ENCODE peak calls at places on chromosomes 11 and 22, in six cellular contexts. E is H1, A is K562, P is SK-N-SH, B is GM12878, U is HepG2. L is an unnamed sample.

GRCh38 chr11:1506981-1507380 is 20.4 kb upstream of the MOB2 start:
- DNase-seq in U (no peak), E (no peak), P (no peak), A (no peak), B (no peak), L (no peak)

GRCh38 chr22:32385681-32386080 is 26.4 kb downstream of the RTCB start:
- DNase-seq in P (no peak), U (no peak), B (no peak), E (no peak), A (no peak), L (no peak)

GRCh38 chr11:78101073-78101472 is 21.4 kb upstream of the NDUFC2 start:
- DNase-seq in A (no peak), P (no peak), E (no peak), U (peak), B (no peak), L (no peak)

GRCh38 chr11:73866095-73866579 is 10.5 kb downstream of the COA4 start:
- DNase-seq in B (no peak), U (no peak), E (no peak), A (no peak), P (peak), L (no peak)

GRCh38 chr11:73106347-73106746 is 35.8 kb downstream of the FCHSD2 start:
- DNase-seq in E (no peak), A (no peak), P (no peak), B (no peak), U (no peak), L (no peak)

GRCh38 chr11:108906826-108907225 is 242.0 kb downstream of the DDX10 start:
- DNase-seq in E (no peak), A (no peak), U (no peak), P (no peak), B (no peak), L (no peak)

GRCh38 chr22:48659393-48659792 is 1168.3 kb downstream of the BRD1 start:
- DNase-seq in U (no peak), E (no peak), A (no peak), B (no peak), P (no peak), L (no peak)

GRCh38 chr11:115784796-115785521 is 280.7 kb upstream of the CADM1 start:
- DNase-seq in U (no peak), E (no peak), B (no peak), P (peak), A (no peak), L (no peak)

GRCh38 chr11:109155291-109155690 is 266.7 kb upstream of the C11orf87 start:
- DNase-seq in B (no peak), A (no peak), E (no peak), U (no peak), P (no peak), L (no peak)

GRCh38 chr22:39487826-39488520 is 14.1 kb upstream of the MIEF1 start:
- DNase-seq in P (no peak), U (no peak), E (no peak), B (no peak), A (no peak), L (no peak)

GRCh38 chr11:76612226-76612625 is 58.3 kb downstream of the LRRC32 start:
- DNase-seq in P (no peak), A (no peak), E (no peak), U (no peak), B (no peak), L (no peak)
- TF ChIP-seq POLR2AphosphoS5 in P (no peak), A (no peak), E (no peak), U (no peak), B (no peak), L (no peak)

DNA sequence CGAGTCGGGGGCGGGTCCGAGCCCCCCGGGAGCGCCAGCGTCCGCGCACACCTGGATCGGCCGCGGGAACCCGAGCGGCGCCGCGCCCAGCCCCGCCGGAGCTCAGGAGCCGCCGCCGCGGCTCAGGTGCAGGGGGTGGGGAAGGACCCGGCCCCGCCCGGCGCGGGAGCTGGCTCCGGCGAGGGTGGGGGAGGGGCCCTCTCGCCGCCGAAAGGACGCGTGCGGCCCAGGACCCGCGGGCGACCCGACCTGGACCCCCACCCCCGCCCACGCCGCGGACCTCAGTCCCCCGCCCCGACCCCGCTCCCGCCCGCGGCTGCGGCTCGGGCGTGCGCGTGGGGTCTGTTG is at the start of gene SHANK2:
- DNase-seq in U (no peak), B (no peak), E (peak), P (peak), A (no peak), L (no peak)
- TF ChIP-seq GABPA in U (no peak), B (no peak), E (no peak), P (no peak), A (no peak), L (no peak)

GRCh38 chr11:363948-364761 is 5.1 kb upstream of the B4GALNT4 start:
- DNase-seq in B (no peak), E (peak), P (peak), U (peak), A (no peak), L (no peak)
- TF ChIP-seq POLR2AphosphoS5 in B (no peak), E (no peak), P (peak), U (no peak), A (no peak), L (no peak)

GRCh38 chr11:128686745-128687177 is 7.1 kb upstream of the FLI1 start:
- DNase-seq in U (no peak), E (peak), B (no peak), A (no peak), P (peak), L (peak)
- TF ChIP-seq GABPA in U (no peak), E (no peak), B (no peak), A (no peak), P (no peak), L (no peak)

GRCh38 chr22:20868225-20868944 is 9.6 kb downstream of the SNAP29 start:
- DNase-seq in B (no peak), U (no peak), P (no peak), A (no peak), E (no peak), L (no peak)

GRCh38 chr22:20869234-20869633 is 10.4 kb downstream of the SNAP29 start:
- DNase-seq in P (no peak), U (no peak), A (no peak), E (no peak), B (no peak), L (no peak)

GRCh38 chr22:20865869-20866445 is 7.2 kb downstream of the SNAP29 start:
- DNase-seq in P (no peak), A (peak), U (no peak), B (no peak), E (no peak), L (no peak)

GRCh38 chr22:20866716-20867115 is 7.9 kb downstream of the SNAP29 start:
- DNase-seq in U (no peak), P (no peak), B (no peak), A (peak), E (no peak), L (no peak)

DNA sequence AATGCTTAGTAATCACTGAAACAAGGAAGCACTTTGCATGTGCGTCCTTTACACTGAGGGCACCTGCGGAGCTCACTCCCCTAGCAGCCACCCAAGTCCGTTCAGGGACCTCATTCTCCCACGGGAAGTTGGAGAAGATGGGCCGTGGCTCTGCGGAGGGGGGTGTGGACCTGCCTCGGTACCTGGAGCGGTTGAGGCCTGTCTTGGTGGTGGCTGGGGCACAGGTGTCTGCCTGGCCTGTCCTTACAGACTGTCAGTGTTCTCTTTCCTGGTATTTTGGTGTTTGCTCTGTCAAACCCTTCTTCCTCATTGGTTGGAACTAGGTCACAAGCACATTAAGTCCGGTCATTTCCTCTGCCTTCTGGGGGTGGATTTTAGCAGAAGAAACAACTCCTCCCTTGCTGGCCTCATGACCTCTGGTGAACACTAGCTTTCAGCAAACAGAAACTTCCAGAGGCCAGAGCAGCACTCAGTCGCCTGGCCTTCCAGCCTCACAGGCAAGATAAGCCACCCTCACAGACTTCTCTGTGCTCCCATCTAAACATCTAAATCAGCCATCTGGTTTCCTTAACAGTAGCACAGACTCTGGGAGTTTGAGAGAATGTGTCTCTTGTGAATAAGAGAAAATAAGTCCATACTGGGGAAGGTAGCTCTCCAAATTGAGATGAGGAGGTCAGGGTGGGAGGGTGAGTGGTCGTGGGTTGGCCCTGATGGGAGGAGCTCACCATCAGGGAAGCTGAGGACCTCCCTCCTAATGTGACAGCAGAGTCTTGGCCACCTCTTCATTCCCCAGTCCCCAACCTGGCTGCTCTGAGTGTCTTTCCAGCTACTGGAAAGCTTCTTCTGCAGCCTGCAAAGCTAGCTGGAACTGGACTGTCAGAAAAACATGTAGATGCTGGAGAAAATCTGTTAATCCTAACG is 8.6 kb downstream of the SNAP29 start:
- DNase-seq in A (peak), P (peak), U (peak), E (no peak), B (no peak), L (peak)
- TF ChIP-seq POLR2AphosphoS5 in A (no peak), P (no peak), U (no peak), E (no peak), B (no peak), L (no peak)

L was measured in HL-60.